ENCODE peak calls at places on chromosome 9, in nine cellular contexts. R, I, J, H, W, N, E, M and Y are unnamed samples.

GRCh38 chr9:75108571-75108970 is 20.3 kb downstream of the OSTF1 start:
- DNase-seq in M (peak), R (peak), N (no peak), I (peak), H (no peak), J (peak), W (no peak), E (no peak), Y (no peak)

GRCh38 chr9:76818271-76818670 is 54.0 kb downstream of the PCA3 start:
- DNase-seq in N (peak), W (no peak), I (peak), E (no peak), R (peak), J (peak), M (peak), H (peak), Y (no peak)

GRCh38 chr9:93193373-93193725 is 9.4 kb downstream of the WNK2 start:
- DNase-seq in J (no peak), I (no peak), W (no peak), N (no peak), E (no peak), H (peak), M (no peak), R (no peak), Y (no peak)

GRCh38 chr9:125536184-125537152 is 170.5 kb downstream of the MAPKAP1 start:
- DNase-seq in N (no peak), W (no peak), H (no peak), J (no peak), R (peak), M (no peak), E (no peak), I (no peak), Y (no peak)

GRCh38 chr9:127133739-127134167 is 11.3 kb upstream of the ANGPTL2 start:
- DNase-seq in W (no peak), R (peak), I (peak), M (peak), E (no peak), N (no peak), H (no peak), J (peak), Y (no peak)

GRCh38 chr9:128442150-128442549 is 13.7 kb upstream of the ODF2 start:
- DNase-seq in M (no peak), E (no peak), W (no peak), N (no peak), R (no peak), I (peak), H (no peak), J (no peak), Y (no peak)

GRCh38 chr9:86112057-86112456 is 12.7 kb upstream of the GOLM1 start:
- DNase-seq in H (no peak), I (no peak), J (no peak), N (no peak), E (no peak), R (no peak), W (no peak), M (no peak), Y (no peak)

GRCh38 chr9:71984388-71985069 is 73.1 kb downstream of the C9orf85 start:
- DNase-seq in M (no peak), H (no peak), I (peak), E (no peak), J (peak), R (peak), W (no peak), N (no peak), Y (no peak)

GRCh38 chr9:118209343-118209742 is 505.1 kb downstream of the TLR4 start:
- DNase-seq in H (no peak), R (no peak), I (no peak), M (no peak), W (no peak), N (no peak), E (no peak), J (no peak), Y (no peak)

GRCh38 chr9:33029106-33029788 is 4.2 kb downstream of the DNAJA1 start:
- DNase-seq in E (peak), W (no peak), M (no peak), N (no peak), R (peak), J (peak), H (no peak), I (peak), Y (no peak)

GRCh38 chr9:81636280-81636653 is 53.1 kb downstream of the TLE1 start:
- DNase-seq in H (no peak), W (no peak), E (no peak), R (no peak), J (no peak), I (no peak), N (no peak), M (no peak), Y (no peak)

GRCh38 chr9:120564589-120564988 is 15.4 kb downstream of the CDK5RAP2 start:
- DNase-seq in H (no peak), N (no peak), M (no peak), I (no peak), W (no peak), E (no peak), R (no peak), J (no peak), Y (no peak)

GRCh38 chr9:27765266-27765665 is 192.0 kb upstream of the C9orf72 start:
- DNase-seq in J (no peak), M (no peak), I (no peak), E (no peak), N (no peak), W (no peak), R (peak), H (no peak), Y (no peak)

GRCh38 chr9:125889122-125889523 is 141.9 kb downstream of the PBX3 start:
- DNase-seq in M (no peak), J (peak), H (peak), E (no peak), W (no peak), N (no peak), R (peak), I (no peak), Y (no peak)

DNA sequence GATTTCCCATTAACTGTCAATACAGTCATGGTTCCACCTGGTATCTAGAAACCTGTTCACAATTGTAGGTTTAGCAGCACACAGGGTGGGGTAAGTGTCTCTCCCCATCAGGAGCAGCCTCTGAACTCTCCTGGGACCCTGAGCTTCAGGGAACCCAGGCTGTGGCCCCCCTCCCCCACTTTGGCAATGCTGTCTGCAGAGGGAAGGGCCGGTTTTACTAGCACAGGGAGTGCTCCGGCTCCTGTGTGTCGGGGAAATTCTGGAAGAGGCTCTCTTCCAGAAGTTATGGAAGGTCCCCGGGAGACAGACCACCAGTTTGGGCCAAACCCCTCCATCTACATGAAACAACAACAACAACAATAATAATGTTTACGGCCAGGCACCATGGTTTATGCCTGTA is 9.9 kb downstream of the DAB2IP start:
- DNase-seq in I (no peak), N (no peak), W (no peak), M (no peak), R (no peak), E (no peak), J (no peak), H (no peak), Y (no peak)
- H3K4me3 ChIP-seq in I (no peak), N (no peak), W (no peak), M (no peak), R (no peak), E (no peak), J (no peak), H (no peak), Y (no peak)

DNA sequence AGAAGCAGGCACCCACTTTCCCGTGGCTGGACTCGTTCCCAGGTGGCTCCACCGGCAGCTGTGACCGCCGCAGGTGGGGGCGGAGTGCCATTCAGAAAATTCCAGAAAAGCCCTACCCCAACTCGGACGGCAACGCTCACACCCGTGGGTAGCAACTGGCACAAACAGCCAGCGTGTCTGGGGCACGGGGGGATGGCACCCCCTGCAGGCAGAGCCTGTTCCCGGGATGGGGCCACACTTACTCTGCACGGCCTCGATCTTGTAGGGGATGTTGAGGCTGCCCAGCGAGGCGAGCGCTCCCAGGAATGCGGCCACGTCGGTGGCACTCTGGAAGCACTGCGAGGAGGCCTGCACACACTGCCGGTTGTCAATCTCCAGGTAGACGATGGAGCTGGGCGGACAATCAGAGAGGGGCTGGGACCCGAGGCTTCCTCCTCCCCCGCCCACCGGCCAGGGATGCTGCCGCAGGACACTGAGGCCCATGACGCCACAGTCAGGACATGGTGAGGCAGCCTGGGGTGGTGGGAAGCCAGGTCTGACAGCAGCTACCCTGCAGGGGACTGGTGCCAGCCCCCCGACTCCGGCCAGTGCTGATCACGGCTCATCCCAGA is 20.2 kb upstream of the SEC16A start:
- DNase-seq in W (no peak), I (no peak), J (no peak), H (no peak), N (no peak), E (no peak), R (no peak), M (no peak), Y (no peak)
- TF ChIP-seq CTCF in W (no peak), I (peak), J (no peak), H (no peak), N (no peak), E (no peak), R (no peak), M (no peak), Y (no peak)

DNA sequence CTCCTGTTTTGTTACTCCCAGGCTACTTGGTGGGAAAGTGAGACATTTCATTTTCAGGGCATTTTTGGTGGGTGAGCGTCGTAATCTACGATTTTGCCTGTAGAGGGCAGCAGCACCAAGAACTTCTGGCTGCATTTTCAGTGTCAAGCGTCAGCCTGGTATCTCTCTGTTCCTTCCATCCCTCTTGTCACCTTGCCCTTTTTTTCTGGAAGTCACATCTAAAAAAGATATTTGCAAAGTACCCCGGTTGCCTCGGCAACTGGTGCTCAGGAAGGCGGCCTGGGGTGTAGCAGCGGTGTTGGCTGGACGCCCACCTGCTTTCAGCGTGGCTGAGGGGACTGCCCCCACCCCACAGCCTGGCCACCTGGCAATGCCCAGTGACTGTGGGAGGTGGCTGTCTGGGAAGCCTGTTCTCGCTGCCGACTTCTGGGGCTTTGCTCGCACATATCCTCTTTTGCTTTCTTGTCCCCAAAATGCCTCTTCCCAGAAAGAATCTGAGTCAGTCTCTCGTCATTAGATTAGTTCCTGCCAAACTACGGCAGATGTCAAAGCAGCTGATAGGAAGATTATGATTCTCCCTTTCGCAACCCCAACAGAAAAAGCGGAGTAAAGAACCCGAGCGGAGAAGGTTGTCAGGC is 84.5 kb downstream of the ACER2 start:
- DNase-seq in N (no peak), W (no peak), H (peak), I (peak), E (peak), M (peak), R (peak), J (peak), Y (peak)
- H3K4me3 ChIP-seq in N (peak), W (no peak), H (no peak), I (peak), E (no peak), M (peak), R (no peak), J (peak), Y (no peak)

GRCh38 chr9:104269996-104270963 is 176.2 kb downstream of the SMC2 start:
- DNase-seq in W (no peak), R (no peak), I (no peak), N (no peak), M (no peak), E (peak), H (no peak), J (no peak), Y (no peak)
- TF ChIP-seq CTCF in W (no peak), R (no peak), I (no peak), N (no peak), M (no peak), E (no peak), H (no peak), J (no peak), Y (no peak)

DNA sequence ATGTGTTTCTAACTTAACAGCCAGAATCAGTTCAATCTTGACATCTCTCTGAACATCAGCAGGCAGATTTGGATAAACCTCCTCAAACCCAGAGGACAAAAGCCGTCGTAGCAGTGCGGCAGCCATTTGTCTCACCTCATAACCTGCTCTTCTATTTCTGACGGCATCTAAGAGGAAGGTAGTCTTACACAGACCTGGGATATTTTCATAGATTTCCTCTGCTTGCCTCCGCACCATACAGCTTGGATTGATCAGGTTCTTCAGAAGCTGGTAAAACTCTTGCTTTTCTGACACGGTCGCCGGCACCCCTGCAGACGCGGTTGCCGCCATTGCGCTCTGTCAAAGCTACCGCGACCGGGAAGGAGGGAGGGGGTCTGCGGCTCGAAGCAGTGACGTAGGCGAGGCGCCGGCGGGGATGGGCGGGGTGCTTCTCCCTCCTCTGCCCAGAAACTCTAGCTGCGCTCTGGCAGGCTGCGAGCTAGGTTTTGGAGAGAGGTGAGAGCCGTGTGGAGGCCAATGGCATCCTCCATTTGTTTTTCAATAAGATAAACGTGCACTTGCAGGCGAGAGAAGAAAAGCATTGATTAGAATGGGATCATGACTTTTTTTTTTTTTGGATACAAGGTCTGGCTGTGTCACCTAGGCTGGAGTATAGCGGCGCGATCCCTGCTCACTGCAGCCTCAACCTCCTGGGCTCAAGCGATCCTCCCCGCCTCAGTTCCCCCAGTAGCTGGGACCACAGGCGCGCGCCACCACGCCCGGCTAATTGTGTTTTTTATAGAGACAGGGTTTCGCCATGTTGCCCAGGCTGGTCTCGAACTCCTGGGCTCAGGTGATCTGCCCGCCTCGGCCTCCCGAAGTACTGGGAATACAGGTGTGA is at the start of gene RANBP6:
- DNase-seq in E (peak), N (no peak), M (peak), H (peak), R (peak), W (peak), I (peak), J (peak), Y (peak)
- H3K4me3 ChIP-seq in E (peak), N (peak), M (peak), H (peak), R (peak), W (peak), I (peak), J (peak), Y (peak)

GRCh38 chr9:114385412-114386181 is 2.2 kb downstream of the AKNA start:
- DNase-seq in H (peak), I (peak), R (peak), E (no peak), M (peak), N (peak), W (peak), J (peak), Y (peak)
- TF ChIP-seq CTCF in H (no peak), I (no peak), R (no peak), E (no peak), M (no peak), N (no peak), W (no peak), J (no peak), Y (no peak)

DNA sequence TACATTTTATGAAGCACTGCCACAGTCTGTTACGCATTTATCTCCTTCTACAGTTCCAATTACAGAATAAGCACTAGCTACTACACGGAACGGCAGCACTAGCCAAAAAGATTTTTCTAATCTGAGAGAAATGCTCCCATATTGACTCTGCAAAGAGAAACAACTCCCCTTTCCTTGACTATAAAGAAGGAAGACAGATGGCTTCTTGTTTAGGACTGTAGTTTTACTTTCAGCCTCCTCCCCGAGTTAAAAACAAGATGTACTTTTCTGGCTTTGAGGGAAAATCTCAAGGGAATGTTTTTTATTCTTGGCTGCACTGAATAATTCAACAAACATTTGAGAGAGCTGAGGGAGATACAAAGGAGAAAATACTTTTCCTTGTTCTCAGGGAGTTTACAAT is 1.9 kb upstream of the SLC44A1 start:
- DNase-seq in E (no peak), J (peak), N (no peak), I (peak), M (no peak), W (no peak), R (peak), H (no peak), Y (no peak)
- H3K4me3 ChIP-seq in E (no peak), J (peak), N (no peak), I (peak), M (no peak), W (no peak), R (no peak), H (no peak), Y (no peak)

DNA sequence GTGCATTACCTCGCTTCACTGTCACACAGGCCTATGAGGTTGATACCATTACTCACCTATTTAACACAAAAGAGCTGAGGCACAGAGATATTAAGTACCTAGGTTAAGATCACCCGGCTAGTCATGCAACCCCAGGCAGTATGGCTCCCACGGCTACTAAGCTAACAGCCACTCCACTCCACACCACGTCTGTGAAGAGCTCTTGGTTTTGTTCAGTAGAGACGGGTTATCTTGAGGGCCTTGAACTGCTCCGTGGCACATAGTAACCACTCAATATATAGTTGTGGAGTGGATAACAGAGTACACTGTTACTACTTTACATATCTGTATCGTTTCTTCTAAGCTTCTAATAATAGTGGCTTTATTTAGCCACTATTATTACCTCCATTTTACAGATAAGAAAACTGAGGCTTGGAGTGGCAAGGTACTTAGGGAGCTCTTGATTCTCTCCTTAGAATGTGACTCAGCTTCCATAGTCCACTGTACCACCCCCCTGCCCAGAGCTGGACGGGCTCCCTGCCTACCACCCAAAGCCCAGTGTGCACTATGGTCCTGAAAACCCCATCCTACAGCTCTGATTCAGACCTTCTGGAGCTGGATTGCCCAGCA is 1.0 kb upstream of the CORO2A start:
- DNase-seq in J (no peak), I (no peak), M (no peak), W (no peak), H (no peak), N (no peak), E (no peak), R (no peak), Y (no peak)
- TF ChIP-seq CTCF in J (no peak), I (no peak), M (no peak), W (no peak), H (no peak), N (no peak), E (no peak), R (no peak), Y (no peak)

GRCh38 chr9:37531699-37532098 is 44.5 kb downstream of the FBXO10 start:
- DNase-seq in E (no peak), W (peak), N (no peak), J (no peak), R (no peak), I (no peak), M (no peak), H (no peak), Y (peak)
- H3K4me3 ChIP-seq in E (no peak), W (no peak), N (no peak), J (no peak), R (no peak), I (no peak), M (no peak), H (no peak), Y (no peak)